ENCODE peak calls at places on chromosome 22, in eight cellular contexts. A, C, F, N, J, Q, H and V are unnamed samples.

GRCh38 chr22:19448076-19448607 is 631 bp upstream of the C22orf39 start:
- DNase-seq in A (peak; percentile 20), C (peak; percentile 77), F (no peak), N (peak; percentile 78), J (no peak), Q (no peak), H (peak; percentile 9), V (peak; percentile 60)

GRCh38 chr22:30017375-30017774 is 62.9 kb upstream of the HORMAD2 start:
- DNase-seq in A (peak; percentile 10), C (no peak), F (no peak), N (peak; percentile 72), J (no peak), Q (no peak), H (no peak), V (no peak)

GRCh38 chr22:20771918-20772625 is 1.8 kb upstream of the SERPIND1 start:
- DNase-seq in A (no peak), C (no peak), F (no peak), N (no peak), J (no peak), Q (no peak), H (no peak), V (no peak)

GRCh38 chr22:26892401-26893033 is 235.1 kb downstream of the MIAT start:
- DNase-seq in A (no peak), C (no peak), F (no peak), N (peak; percentile 11), J (peak; percentile 56), Q (no peak), H (no peak), V (peak; percentile 64)

GRCh38 chr22:30890689-30891442 is 77.7 kb downstream of the MORC2 start:
- DNase-seq in A (peak; percentile 53), C (peak; percentile 34), F (no peak), N (peak; percentile 51), J (no peak), Q (peak; percentile 66), H (no peak), V (peak; percentile 55)

GRCh38 chr22:25919452-25919851 is 177.5 kb downstream of the MYO18B start:
- DNase-seq in A (no peak), C (no peak), F (no peak), N (no peak), J (no peak), Q (no peak), H (no peak), V (no peak)

GRCh38 chr22:20422271-20422958 is 15.2 kb downstream of the SCARF2 start:
- DNase-seq in A (no peak), C (no peak), F (no peak), N (peak; percentile 81), J (no peak), Q (no peak), H (peak; percentile 47), V (no peak)

GRCh38 chr22:49290711-49291110 is 537.0 kb downstream of the BRD1 start:
- DNase-seq in A (no peak), C (no peak), F (peak; percentile 3), N (no peak), J (no peak), Q (peak; percentile 25), H (no peak), V (no peak)

DNA sequence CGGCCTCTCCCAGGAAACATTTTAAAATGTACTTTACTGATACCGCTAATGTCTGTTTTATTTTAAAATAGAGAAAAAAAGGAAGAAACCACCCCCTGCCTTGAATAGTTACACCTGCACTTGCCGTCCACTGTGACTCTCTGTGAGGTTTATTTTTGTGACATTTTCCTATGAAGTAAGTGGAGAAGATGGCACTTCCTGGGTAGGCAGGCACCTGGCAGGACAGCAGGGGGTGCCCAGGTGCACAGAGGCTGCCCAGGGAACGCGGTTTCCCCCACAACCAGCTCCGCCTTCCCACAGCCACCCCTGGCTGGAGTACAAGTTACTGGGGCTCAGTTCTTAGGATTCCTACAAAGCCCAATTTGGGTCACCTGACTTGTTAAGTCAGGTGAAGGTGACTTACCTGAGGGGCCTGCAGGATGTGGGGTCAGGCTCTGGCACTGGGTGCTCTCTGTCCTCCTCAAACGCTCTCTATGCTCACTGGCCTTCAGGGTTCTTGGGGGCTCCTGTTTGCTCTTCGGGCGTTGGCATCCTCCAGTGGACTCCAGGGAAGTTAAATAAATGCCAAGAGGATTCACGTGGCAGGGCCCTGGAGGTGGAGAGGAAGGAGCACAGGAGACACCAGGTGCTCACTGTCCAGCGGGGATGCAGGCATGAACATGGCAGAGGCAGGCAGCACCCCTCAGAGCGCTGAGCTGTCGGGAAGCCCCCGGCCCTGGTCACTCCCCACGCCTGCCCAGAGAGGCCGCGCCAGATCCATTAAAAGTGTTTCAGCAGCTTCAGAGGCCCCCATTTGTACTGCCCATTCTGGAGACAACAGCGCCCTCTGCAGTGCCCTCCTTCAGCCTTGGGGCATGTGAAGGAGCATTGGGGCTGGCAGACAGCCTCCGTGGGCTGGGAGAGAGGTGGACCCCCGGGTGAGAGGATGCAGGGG is 1021.2 kb downstream of the TBC1D22A start:
- DNase-seq in A (no peak), C (no peak), F (no peak), N (no peak), J (peak; percentile 32), Q (no peak), H (no peak), V (no peak)
- H3K4me3 ChIP-seq in A (no peak overlapping the region), C (no peak overlapping the region), F (no peak overlapping the region), N (no peak overlapping the region), J (no peak overlapping the region), Q (no peak overlapping the region), H (no peak overlapping the region), V (no peak overlapping the region)

DNA sequence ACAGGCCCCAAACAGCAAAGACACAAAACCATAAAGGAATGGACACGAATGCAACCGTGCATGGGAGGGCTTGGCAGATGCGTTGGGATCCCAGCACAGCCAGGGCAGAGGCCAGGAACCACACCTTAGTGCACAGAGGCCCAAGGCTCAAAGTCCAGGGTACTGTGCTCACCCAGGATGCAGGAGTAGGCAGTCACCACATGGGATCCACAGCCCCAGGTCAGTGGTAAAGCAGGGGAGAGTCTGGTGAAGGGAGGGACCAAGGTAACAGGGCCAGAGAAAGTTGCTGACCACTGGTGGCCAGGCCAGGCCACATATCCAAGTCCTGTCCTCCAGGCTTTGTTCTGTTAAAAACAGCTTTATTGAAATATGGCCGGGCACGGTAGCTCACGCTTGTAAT is 6.5 kb upstream of the CERK start:
- DNase-seq in A (no peak), C (no peak), F (no peak), N (no peak), J (no peak), Q (no peak), H (no peak), V (no peak)
- TF ChIP-seq CTCF in A (no peak), C (no peak), F (no peak), N (no peak), J (no peak), Q (no peak), H (no peak), V (no peak)

GRCh38 chr22:46844606-46845210 is 82.3 kb downstream of the TBC1D22A start:
- DNase-seq in A (no peak), C (no peak), F (no peak), N (no peak), J (no peak), Q (no peak), H (no peak), V (no peak)

GRCh38 chr22:46846832-46847355 is 84.4 kb downstream of the TBC1D22A start:
- DNase-seq in A (no peak), C (no peak), F (no peak), N (no peak), J (peak; percentile 44), Q (no peak), H (no peak), V (no peak)

GRCh38 chr22:46846154-46846831 is 83.8 kb downstream of the TBC1D22A start:
- DNase-seq in A (peak; percentile 65), C (no peak), F (no peak), N (peak; percentile 17), J (no peak), Q (no peak), H (no peak), V (peak; percentile 91)

GRCh38 chr22:46843691-46844297 is 81.3 kb downstream of the TBC1D22A start:
- DNase-seq in A (no peak), C (no peak), F (no peak), N (peak; percentile 79), J (no peak), Q (no peak), H (no peak), V (peak; percentile 46)

DNA sequence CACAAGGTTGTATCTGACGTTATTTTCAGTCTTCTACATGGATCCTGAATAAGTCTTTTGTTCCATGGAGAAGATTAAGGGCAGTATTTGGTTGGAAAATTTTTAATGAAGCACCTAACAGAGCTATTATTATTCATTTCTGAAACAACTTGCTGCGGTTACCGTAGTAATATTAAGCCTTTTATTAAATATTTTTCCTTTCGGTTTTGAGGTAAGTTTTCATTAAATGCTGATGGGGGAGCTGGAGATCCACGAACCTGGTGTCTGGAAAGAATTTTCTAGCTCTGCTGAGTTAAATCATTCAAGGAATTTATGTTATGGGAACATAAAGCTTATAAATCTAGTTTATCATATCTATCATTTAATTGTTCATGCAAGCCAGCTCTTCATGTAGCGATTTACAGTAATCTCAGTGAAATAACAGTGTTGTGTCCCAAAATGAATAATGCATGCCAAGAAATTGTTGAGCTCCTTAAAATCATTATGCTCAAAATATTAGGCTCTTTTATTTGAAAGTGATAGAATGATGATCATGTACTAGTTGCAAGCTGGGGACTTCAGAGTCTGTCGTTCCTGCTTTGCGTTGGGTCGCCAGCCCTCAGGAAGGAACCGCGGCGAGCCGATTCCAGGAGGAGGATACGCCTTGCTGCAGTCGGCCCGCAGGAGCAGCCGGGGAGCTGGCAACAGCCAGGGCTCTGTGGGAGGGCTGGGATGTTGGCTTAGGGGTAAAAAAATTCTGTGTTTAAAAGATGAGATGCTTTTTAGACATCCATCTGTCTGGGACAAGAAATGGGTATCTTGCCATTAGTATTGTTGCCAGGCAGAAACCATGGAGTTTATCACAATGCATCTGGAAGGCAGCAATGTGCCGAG is 83.1 kb downstream of the TBC1D22A start:
- DNase-seq in A (peak; percentile 38), C (peak; percentile 78), F (no peak), N (peak; percentile 71), J (no peak), Q (no peak), H (no peak), V (peak; percentile 50)
- H3K4me3 ChIP-seq in A (peak overlapping the region; percentile 49), C (no peak overlapping the region), F (no peak overlapping the region), N (no peak overlapping the region), J (peak overlapping the region; percentile 36), Q (no peak overlapping the region), H (no peak overlapping the region), V (no peak overlapping the region)

DNA sequence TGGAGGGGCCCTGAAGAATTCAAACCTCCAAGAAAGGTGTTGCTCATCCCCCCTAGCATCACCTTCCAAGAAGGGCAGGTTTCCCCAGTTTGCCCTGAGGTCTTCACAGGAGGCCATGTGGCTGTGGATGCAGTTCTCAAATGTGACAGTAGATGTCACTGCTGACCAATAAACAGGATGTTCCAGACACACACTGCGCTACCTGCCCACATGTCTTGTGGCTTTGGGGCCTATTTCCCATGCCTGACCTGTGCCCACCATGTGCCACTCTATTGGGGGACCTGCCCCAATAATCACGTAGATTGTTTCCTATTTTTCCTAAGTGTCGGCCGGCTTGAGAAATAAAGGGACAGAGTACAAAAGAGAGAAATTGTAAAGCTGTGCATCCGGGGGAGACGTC is 4.5 kb downstream of the GSTT2 start:
- DNase-seq in A (no peak), C (peak; percentile 26), F (no peak), N (no peak), J (no peak), Q (no peak), H (peak; percentile 40), V (peak; percentile 27)
- TF ChIP-seq CTCF in A (no peak), C (no peak), F (no peak), N (peak; percentile 67), J (no peak), Q (peak; percentile 48), H (peak; percentile 56), V (peak; percentile 55)

GRCh38 chr22:50294319-50294656 is 13.2 kb downstream of the PLXNB2 start:
- DNase-seq in A (no peak), C (no peak), F (no peak), N (peak; percentile 45), J (no peak), Q (no peak), H (no peak), V (no peak)
- H3K4me3 ChIP-seq in A (no peak overlapping the region), C (no peak overlapping the region), F (no peak overlapping the region), N (no peak overlapping the region), J (peak overlapping the region; percentile 40), Q (peak overlapping the region; percentile 45), H (no peak overlapping the region), V (no peak overlapping the region)